ENCODE peak calls at places on chromosome 12, in nine cellular contexts. X, A, T, U, L, S, W, Q and M are unnamed samples.

GRCh38 chr12:91896725-91897515 is 248.7 kb downstream of the BTG1 start:
- DNase-seq in T (no peak), A (no peak), S (no peak), Q (no peak), W (no peak), L (no peak), U (no peak), X (no peak), M (no peak)

GRCh38 chr12:103085541-103085940 is 128.1 kb downstream of the ASCL1 start:
- DNase-seq in Q (no peak), S (no peak), X (peak), L (no peak), T (peak), W (no peak), U (no peak), A (no peak), M (no peak)

GRCh38 chr12:51371295-51371953 is 19.8 kb downstream of the GALNT6 start:
- DNase-seq in X (peak), U (no peak), T (no peak), S (no peak), A (no peak), L (peak), W (peak), Q (peak), M (peak)

GRCh38 chr12:68293347-68293746 is 38.8 kb downstream of the MDM1 start:
- DNase-seq in U (no peak), W (no peak), S (no peak), L (no peak), X (no peak), Q (no peak), A (no peak), T (no peak), M (no peak)

GRCh38 chr12:10559241-10559640 is 53.6 kb downstream of the EIF2S3B start:
- DNase-seq in X (no peak), S (no peak), T (no peak), A (peak), Q (no peak), L (no peak), U (no peak), W (no peak), M (no peak)

GRCh38 chr12:118315821-118316220 is 56.9 kb downstream of the TAOK3 start:
- DNase-seq in U (no peak), Q (no peak), W (no peak), S (no peak), T (no peak), L (no peak), A (no peak), X (no peak), M (no peak)

GRCh38 chr12:66189476-66189823 is 436 bp downstream of the IRAK3 start:
- DNase-seq in A (no peak), Q (no peak), S (no peak), X (no peak), T (peak), L (peak), U (no peak), W (no peak), M (no peak)

GRCh38 chr12:109179927-109180326 is 63.5 kb downstream of the ACACB start:
- DNase-seq in W (no peak), Q (no peak), U (no peak), S (no peak), A (no peak), T (no peak), X (no peak), L (no peak), M (no peak)

GRCh38 chr12:70180140-70180539 is 63.1 kb upstream of the CNOT2 start:
- DNase-seq in W (no peak), X (no peak), Q (no peak), L (no peak), U (no peak), S (peak), T (no peak), A (no peak), M (no peak)

GRCh38 chr12:47316609-47317049 is 236.9 kb upstream of the AMIGO2 start:
- DNase-seq in L (no peak), A (no peak), Q (no peak), U (no peak), W (no peak), X (no peak), S (no peak), T (no peak), M (no peak)

GRCh38 chr12:21526053-21526452 is at the start of gene SPX:
- DNase-seq in U (no peak), W (peak), T (no peak), X (no peak), A (no peak), L (no peak), S (no peak), Q (peak), M (no peak)

GRCh38 chr12:54009171-54010052 is 627 bp downstream of the HOXC8 start:
- DNase-seq in U (no peak), X (no peak), L (no peak), Q (no peak), W (no peak), T (no peak), A (no peak), S (no peak), M (no peak)

GRCh38 chr12:107634530-107634929 is 51.1 kb upstream of the PWP1 start:
- DNase-seq in L (peak), W (peak), X (no peak), T (no peak), U (no peak), A (no peak), Q (no peak), S (no peak), M (no peak)

GRCh38 chr12:125424909-125425308 is 359.7 kb downstream of the AACS start:
- DNase-seq in W (no peak), U (no peak), T (no peak), S (no peak), X (no peak), L (no peak), Q (no peak), A (no peak), M (no peak)

GRCh38 chr12:43835264-43835655 is 621 bp upstream of the TMEM117 start:
- DNase-seq in U (no peak), T (peak), L (no peak), A (no peak), W (no peak), Q (no peak), X (no peak), S (no peak), M (no peak)

GRCh38 chr12:42039146-42039545 is 105.5 kb downstream of the GXYLT1 start:
- DNase-seq in U (no peak), L (peak), Q (no peak), W (peak), X (no peak), A (no peak), T (no peak), S (no peak), M (no peak)

GRCh38 chr12:51488281-51488680 is 63.6 kb downstream of the SLC4A8 start:
- DNase-seq in X (no peak), S (no peak), W (no peak), L (no peak), T (no peak), Q (no peak), A (no peak), U (no peak), M (peak)

GRCh38 chr12:12927211-12928079 is 24.5 kb downstream of the GPRC5D start:
- DNase-seq in S (no peak), T (peak), L (peak), U (no peak), Q (peak), X (no peak), W (peak), A (peak), M (no peak)

GRCh38 chr12:133156125-133156690 is 25.1 kb upstream of the ZNF268 start:
- DNase-seq in X (no peak), T (no peak), Q (no peak), A (no peak), W (no peak), S (no peak), L (peak), U (no peak), M (no peak)